ENCODE peak calls at places on chromosomes 5 and 9, in ten cellular contexts. S, W, E, Q, H, K, N, G, A and X are unnamed samples.

GRCh38 chr5:92421937-92422336 is 1038.8 kb upstream of the ARRDC3 start:
- DNase-seq in S (no peak), W (no peak), E (no peak), Q (no peak), H (no peak), K (no peak), N (peak), G (no peak), A (no peak), X (no peak)

GRCh38 chr9:25716220-25716872 is 38.1 kb upstream of the TUSC1 start:
- DNase-seq in S (no peak), W (no peak), E (peak), Q (peak), H (no peak), K (no peak), N (peak), G (no peak), A (no peak), X (peak)

GRCh38 chr5:33299621-33300208 is 141.1 kb upstream of the TARS1 start:
- DNase-seq in S (peak), W (no peak), E (peak), Q (peak), H (no peak), K (no peak), N (peak), G (no peak), A (no peak), X (no peak)

GRCh38 chr9:29751220-29751619 is 2177.9 kb upstream of the C9orf72 start:
- DNase-seq in S (no peak), W (no peak), E (no peak), Q (no peak), H (no peak), K (no peak), N (no peak), G (no peak), A (no peak), X (no peak)

GRCh38 chr5:34534237-34535108 is 121.7 kb upstream of the RAI14 start:
- DNase-seq in S (no peak), W (no peak), E (no peak), Q (peak), H (no peak), K (no peak), N (peak), G (no peak), A (no peak), X (no peak)

GRCh38 chr5:1888541-1889251 is 6.0 kb upstream of the IRX4 start:
- DNase-seq in S (no peak), W (peak), E (no peak), Q (no peak), H (no peak), K (no peak), N (no peak), G (no peak), A (no peak), X (no peak)

GRCh38 chr5:86320266-86320665 is 297.5 kb upstream of the COX7C start:
- DNase-seq in S (no peak), W (no peak), E (no peak), Q (no peak), H (no peak), K (no peak), N (peak), G (no peak), A (no peak), X (no peak)

GRCh38 chr9:5851445-5851844 is 18.5 kb upstream of the ERMP1 start:
- DNase-seq in S (peak), W (no peak), E (no peak), Q (peak), H (no peak), K (no peak), N (peak), G (peak), A (no peak), X (no peak)

GRCh38 chr9:107548298-107549142 is 59.0 kb upstream of the KLF4 start:
- DNase-seq in S (no peak), W (peak), E (no peak), Q (peak), H (no peak), K (no peak), N (peak), G (no peak), A (no peak), X (no peak)

GRCh38 chr9:16705121-16705604 is 165.3 kb downstream of the BNC2 start:
- DNase-seq in S (no peak), W (peak), E (peak), Q (peak), H (no peak), K (no peak), N (peak), G (no peak), A (peak), X (peak)

GRCh38 chr5:180817847-180818246 is 15.2 kb upstream of the MGAT1 start:
- DNase-seq in S (no peak), W (no peak), E (no peak), Q (no peak), H (no peak), K (no peak), N (no peak), G (no peak), A (no peak), X (no peak)

GRCh38 chr9:135186248-135187164 is 99.0 kb downstream of the OLFM1 start:
- DNase-seq in S (no peak), W (no peak), E (no peak), Q (no peak), H (no peak), K (no peak), N (no peak), G (no peak), A (no peak), X (no peak)

GRCh38 chr5:170681013-170681433 is 102.5 kb upstream of the GABRP start:
- DNase-seq in S (peak), W (no peak), E (peak), Q (peak), H (no peak), K (no peak), N (peak), G (peak), A (no peak), X (no peak)

GRCh38 chr9:99896119-99896518 is 10.3 kb upstream of the STX17 start:
- DNase-seq in S (no peak), W (no peak), E (no peak), Q (no peak), H (peak), K (no peak), N (no peak), G (no peak), A (no peak), X (no peak)

GRCh38 chr5:1480217-1480616 is 35.0 kb upstream of the SLC6A3 start:
- DNase-seq in S (no peak), W (peak), E (no peak), Q (no peak), H (no peak), K (peak), N (no peak), G (no peak), A (no peak), X (no peak)